ENCODE peak calls at places on chromosomes 2 and 18, in four cellular contexts. M is right atrium auricular region, Y is astrocyte of the spinal cord, Z is foreskin fibroblast. E is an unnamed sample.

GRCh38 chr2:20542761-20543578 is 96.1 kb downstream of the RHOB start:
- DNase-seq in M (no peak), Y (peak; percentile 69), Z (peak; percentile 75), E (peak; percentile 32)

GRCh38 chr18:35746826-35747339 is 165.3 kb downstream of the GALNT1 start:
- DNase-seq in M (no peak), Y (no peak), Z (no peak), E (no peak)

GRCh38 chr2:48398285-48399135 is 131.4 kb upstream of the STON1 start:
- DNase-seq in M (no peak), Y (no peak), Z (no peak), E (no peak)

GRCh38 chr18:2627821-2628276 is 27.7 kb upstream of the SMCHD1 start:
- DNase-seq in M (no peak), Y (peak; percentile 6), Z (peak; percentile 61), E (no peak)

GRCh38 chr2:190871539-190871938 is 9.1 kb upstream of the GLS start:
- DNase-seq in M (no peak), Y (peak; percentile 79), Z (no peak), E (no peak)

GRCh38 chr2:189533274-189534035 is 47.1 kb downstream of the SLC40A1 start:
- DNase-seq in M (no peak), Y (no peak), Z (peak; percentile 40), E (no peak)

GRCh38 chr2:144875996-144876395 is 356.1 kb upstream of the ZEB2 start:
- DNase-seq in M (no peak), Y (peak; percentile 22), Z (peak; percentile 32), E (no peak)

GRCh38 chr2:218727502-218728165 is 17.0 kb downstream of the TTLL4 start:
- DNase-seq in M (no peak), Y (peak; percentile 32), Z (peak; percentile 63), E (peak; percentile 41)

GRCh38 chr2:5057895-5058294 is 634.3 kb upstream of the SOX11 start:
- DNase-seq in M (no peak), Y (no peak), Z (no peak), E (no peak)

GRCh38 chr18:79326413-79327198 is 69.1 kb upstream of the NFATC1 start:
- DNase-seq in M (no peak), Y (peak; percentile 52), Z (peak; percentile 42), E (no peak)

GRCh38 chr2:36356199-36356989 is 816 bp downstream of the CRIM1 start:
- DNase-seq in M (no peak), Y (no peak), Z (peak; percentile 70), E (peak; percentile 39)

GRCh38 chr2:217868265-217868892 is 134.4 kb downstream of the TNS1 start:
- DNase-seq in M (no peak), Y (no peak), Z (no peak), E (no peak)

GRCh38 chr2:57076856-57077255 is 893.1 kb downstream of the CCDC85A start:
- DNase-seq in M (no peak), Y (peak; percentile 1), Z (no peak), E (peak; percentile 11)

GRCh38 chr2:200779214-200779613 is 32.5 kb upstream of the BZW1 start:
- DNase-seq in M (no peak), Y (no peak), Z (no peak), E (no peak)

GRCh38 chr2:27356056-27356381 is 545 bp downstream of the GTF3C2 start:
- DNase-seq in M (peak; percentile 64), Y (no peak), Z (peak; percentile 70), E (peak; percentile 76)

GRCh38 chr18:76610933-76611749 is 116.1 kb upstream of the ZNF516 start:
- DNase-seq in M (no peak), Y (peak; percentile 45), Z (peak; percentile 21), E (peak; percentile 59)

GRCh38 chr2:219551412-219551811 is 7.6 kb downstream of the TMEM198 start:
- DNase-seq in M (no peak), Y (peak; percentile 23), Z (peak; percentile 81), E (peak; percentile 49)

GRCh38 chr2:49241506-49241905 is 87.2 kb upstream of the FSHR start:
- DNase-seq in M (no peak), Y (no peak), Z (peak; percentile 35), E (peak; percentile 19)

GRCh38 chr18:36756262-36756661 is 72.5 kb downstream of the TPGS2 start:
- DNase-seq in M (no peak), Y (no peak), Z (peak; percentile 84), E (peak; percentile 10)

GRCh38 chr2:206256711-206257110 is 17.8 kb upstream of the ZDBF2 start:
- DNase-seq in M (no peak), Y (no peak), Z (no peak), E (no peak)

GRCh38 chr18:58037163-58037562 is 6.9 kb upstream of the NEDD4L start:
- DNase-seq in M (no peak), Y (no peak), Z (no peak), E (no peak)

GRCh38 chr2:18067980-18068379 is 189.5 kb downstream of the KCNS3 start:
- DNase-seq in M (no peak), Y (no peak), Z (no peak), E (no peak)

GRCh38 chr2:238097201-238097987 is 2.7 kb upstream of the ESPNL start:
- DNase-seq in M (peak; percentile 32), Y (no peak), Z (no peak), E (no peak)

GRCh38 chr2:238339814-238340213 is 19.5 kb downstream of the TRAF3IP1 start:
- DNase-seq in M (no peak), Y (no peak), Z (no peak), E (no peak)

GRCh38 chr2:135612319-135612718 is 81.0 kb downstream of the R3HDM1 start:
- DNase-seq in M (no peak), Y (no peak), Z (no peak), E (no peak)

GRCh38 chr2:2271471-2271941 is 59.6 kb downstream of the MYT1L start:
- DNase-seq in M (no peak), Y (peak; percentile 22), Z (peak; percentile 79), E (no peak)

GRCh38 chr2:227221120-227221519 is 56.7 kb downstream of the COL4A3 start:
- DNase-seq in M (no peak), Y (no peak), Z (peak; percentile 14), E (no peak)

GRCh38 chr2:237282568-237283128 is 131.3 kb downstream of the COL6A3 start:
- DNase-seq in M (no peak), Y (no peak), Z (peak; percentile 71), E (peak; percentile 61)

GRCh38 chr2:219461061-219461514 is 26.4 kb downstream of the SPEG start:
- DNase-seq in M (no peak), Y (peak; percentile 30), Z (no peak), E (no peak)

DNA sequence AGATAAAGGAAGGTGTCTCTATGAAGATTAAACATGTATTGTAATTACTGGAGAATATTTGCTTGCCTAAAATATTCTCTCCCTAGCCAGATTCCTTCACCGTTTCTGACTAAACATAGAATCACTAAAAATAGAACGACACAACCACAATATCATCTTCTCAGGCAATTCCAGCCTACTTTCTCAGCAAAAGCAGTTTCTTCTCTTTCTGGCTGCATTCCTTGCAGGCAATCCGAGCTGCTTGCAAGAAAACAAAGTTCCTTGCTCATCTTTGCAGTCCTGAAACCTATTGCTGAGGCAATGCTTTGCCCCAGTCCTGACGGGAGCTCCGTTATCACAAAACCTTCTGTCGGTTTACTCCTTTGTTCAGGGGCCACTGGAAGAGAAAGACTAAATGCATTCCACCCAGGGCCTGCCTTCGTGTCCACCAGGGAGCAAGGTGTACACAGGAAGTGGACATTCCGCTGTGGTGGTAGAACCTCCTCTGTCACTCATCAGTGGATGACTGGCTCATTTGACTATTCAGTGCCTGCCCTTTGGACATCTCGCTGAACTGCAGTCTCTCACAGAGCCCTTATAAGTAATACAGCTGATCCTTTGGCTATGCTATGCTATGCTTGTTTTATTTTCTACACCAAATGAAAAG is 239.2 kb upstream of the DOK6 start:
- DNase-seq in M (no peak), Y (peak; percentile 29), Z (no peak), E (peak; percentile 26)
- TF ChIP-seq CTCF in M (no peak), Y (no peak), Z (no peak), E (no peak)

DNA sequence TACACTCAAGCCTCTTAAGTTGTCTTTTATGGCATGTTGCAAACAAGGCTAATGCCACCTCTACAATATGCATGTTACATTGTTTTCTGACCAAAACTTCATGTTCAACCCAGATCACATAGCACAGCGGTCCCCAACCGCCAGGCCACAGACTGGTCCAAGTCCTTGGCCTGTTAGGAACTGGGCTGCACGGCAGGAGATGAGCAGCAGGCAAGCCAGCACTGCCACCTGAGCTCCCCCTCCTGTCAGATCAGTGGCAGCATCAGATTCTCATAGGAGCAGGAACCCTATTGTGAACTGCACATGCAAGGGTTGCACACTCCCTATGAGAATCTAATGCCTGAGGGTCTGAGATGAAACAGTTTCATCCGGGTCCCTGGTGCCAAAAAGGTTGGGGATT is 324.8 kb upstream of the CHAC2 start:
- DNase-seq in M (no peak), Y (no peak), Z (no peak), E (no peak)
- TF ChIP-seq CTCF in M (no peak), Y (peak; percentile 3), Z (no peak), E (peak; percentile 30)

GRCh38 chr2:40455661-40456060 is 3.8 kb upstream of the SLC8A1 start:
- DNase-seq in M (no peak), Y (no peak), Z (peak; percentile 44), E (no peak)

GRCh38 chr2:40451926-40452605 is at the start of gene SLC8A1:
- DNase-seq in M (no peak), Y (no peak), Z (peak; percentile 76), E (peak; percentile 30)

GRCh38 chr2:40448476-40449079 is 3.3 kb downstream of the SLC8A1 start:
- DNase-seq in M (no peak), Y (no peak), Z (peak; percentile 71), E (peak; percentile 27)

GRCh38 chr2:40445467-40445866 is 6.4 kb downstream of the SLC8A1 start:
- DNase-seq in M (no peak), Y (no peak), Z (no peak), E (peak; percentile 41)

GRCh38 chr2:40450066-40450841 is 1.6 kb downstream of the SLC8A1 start:
- DNase-seq in M (no peak), Y (peak; percentile 78), Z (peak; percentile 68), E (peak; percentile 45)
- TF ChIP-seq CTCF in M (no peak), Y (no peak), Z (no peak), E (no peak)

GRCh38 chr2:183070942-183071844 is 7.4 kb upstream of the DUSP19 start:
- DNase-seq in M (no peak), Y (peak; percentile 23), Z (peak; percentile 57), E (peak; percentile 53)
- TF ChIP-seq CTCF in M (peak; percentile 60), Y (peak; percentile 68), Z (peak; percentile 63), E (peak; percentile 66)

GRCh38 chr18:49332679-49333078 is 127.8 kb downstream of the DYM start:
- DNase-seq in M (no peak), Y (no peak), Z (no peak), E (no peak)
- TF ChIP-seq CTCF in M (no peak), Y (no peak), Z (no peak), E (no peak)

GRCh38 chr2:241701405-241702154 is at the start of gene ING5:
- DNase-seq in M (peak; percentile 98), Y (peak; percentile 93), Z (peak; percentile 99), E (peak; percentile 92)
- TF ChIP-seq CTCF in M (no peak), Y (no peak), Z (no peak), E (no peak)

GRCh38 chr2:241941691-241942301 is 72.3 kb downstream of the RTP5 start:
- DNase-seq in M (no peak), Y (no peak), Z (no peak), E (no peak)

GRCh38 chr2:241942416-241943208 is 73.1 kb downstream of the RTP5 start:
- DNase-seq in M (no peak), Y (no peak), Z (peak; percentile 15), E (no peak)

GRCh38 chr2:241939541-241939940 is 70.0 kb downstream of the RTP5 start:
- DNase-seq in M (no peak), Y (no peak), Z (no peak), E (no peak)

GRCh38 chr2:241943209-241943850 is 73.8 kb downstream of the RTP5 start:
- DNase-seq in M (no peak), Y (no peak), Z (no peak), E (no peak)

GRCh38 chr2:241940329-241940728 is 70.8 kb downstream of the RTP5 start:
- DNase-seq in M (no peak), Y (no peak), Z (no peak), E (no peak)
- TF ChIP-seq CTCF in M (no peak), Y (peak; percentile 37), Z (peak; percentile 12), E (peak; percentile 37)